ENCODE peak calls at places on chromosome 16, in nine cellular contexts. S is epithelial cell of esophagus; K is iPS-NIHi11; U is H1; B is A549; T is NCI-H2081; D is stimulated activated CD8-positive, alpha-beta memory T cell treated with anti-CD3 and anti-CD28 coated beads, Interleukin-15, amount 100 ng/mL, for 48 hours; O is astrocyte of the spinal cord; R is fibroblast of the conjunctiva. Z is an unnamed sample.

GRCh38 chr16:31916056-31916488 is 42.5 kb downstream of the ZNF267 start:
- DNase-seq in S (no peak), K (no peak), U (no peak), B (peak), T (no peak), D (no peak), O (peak), R (no peak), Z (no peak)

GRCh38 chr16:48112603-48113400 is 43.0 kb downstream of the ABCC12 start:
- DNase-seq in S (no peak), K (no peak), U (no peak), B (no peak), T (no peak), D (no peak), O (no peak), R (no peak), Z (no peak)

GRCh38 chr16:56401482-56401881 is 23.9 kb downstream of the AMFR start:
- DNase-seq in S (peak), K (peak), U (no peak), B (peak), T (peak), D (no peak), O (no peak), R (no peak), Z (no peak)

GRCh38 chr16:12532871-12533610 is 270.6 kb downstream of the CPPED1 start:
- DNase-seq in S (no peak), K (no peak), U (no peak), B (no peak), T (no peak), D (no peak), O (no peak), R (no peak), Z (no peak)

GRCh38 chr16:83744521-83744981 is 63.2 kb upstream of the HSBP1 start:
- DNase-seq in S (peak), K (no peak), U (no peak), B (no peak), T (no peak), D (no peak), O (no peak), R (no peak), Z (no peak)

GRCh38 chr16:67858448-67858993 is 11.0 kb upstream of the CENPT start:
- DNase-seq in S (no peak), K (no peak), U (no peak), B (no peak), T (no peak), D (no peak), O (no peak), R (no peak), Z (no peak)

GRCh38 chr16:50213939-50214519 is 52.3 kb upstream of the ADCY7 start:
- DNase-seq in S (peak), K (peak), U (no peak), B (peak), T (peak), D (no peak), O (peak), R (no peak), Z (no peak)

GRCh38 chr16:89187337-89188063 is 12.8 kb downstream of the SLC22A31 start:
- DNase-seq in S (no peak), K (no peak), U (no peak), B (peak), T (no peak), D (no peak), O (peak), R (no peak), Z (no peak)

GRCh38 chr16:10541396-10541795 is 39.0 kb downstream of the EMP2 start:
- DNase-seq in S (no peak), K (no peak), U (no peak), B (no peak), T (no peak), D (no peak), O (no peak), R (no peak), Z (no peak)

GRCh38 chr16:89811321-89811720 is 5.1 kb downstream of the FANCA start:
- DNase-seq in S (no peak), K (no peak), U (no peak), B (no peak), T (peak), D (no peak), O (no peak), R (no peak), Z (no peak)

GRCh38 chr16:85602831-85603755 is 10.0 kb upstream of the GSE1 start:
- DNase-seq in S (no peak), K (no peak), U (no peak), B (no peak), T (peak), D (no peak), O (no peak), R (no peak), Z (no peak)

Z was measured in ureter.